ENCODE peak calls at places on chromosome 21, in nine cellular contexts. One of them, this sample, is unnamed.

GRCh38 chr21:26715878-26716506 is 129.2 kb downstream of the ADAMTS1 start:
- DNase-seq in GM23338: peak
- DNase-seq in kidney: no peak
- DNase-seq in psoas muscle: no peak
- DNase-seq in astrocyte: peak
- DNase-seq in heart left ventricle: peak
- DNase-seq in transverse colon: peak
- DNase-seq in heart right ventricle: no peak
- DNase-seq in right cardiac atrium: peak
- DNase-seq in this sample: no peak

GRCh38 chr21:32088471-32088870 is 190.4 kb downstream of the MIS18A start:
- DNase-seq in GM23338: no peak
- DNase-seq in kidney: no peak
- DNase-seq in psoas muscle: no peak
- DNase-seq in astrocyte: no peak
- DNase-seq in heart left ventricle: no peak
- DNase-seq in transverse colon: no peak
- DNase-seq in heart right ventricle: no peak
- DNase-seq in right cardiac atrium: no peak
- DNase-seq in this sample: no peak

GRCh38 chr21:41768371-41769042 is 1.7 kb upstream of the RIPK4 start:
- DNase-seq in GM23338: peak
- DNase-seq in kidney: peak
- DNase-seq in psoas muscle: no peak
- DNase-seq in astrocyte: peak
- DNase-seq in heart left ventricle: no peak
- DNase-seq in transverse colon: peak
- DNase-seq in heart right ventricle: no peak
- DNase-seq in right cardiac atrium: no peak
- DNase-seq in this sample: no peak

GRCh38 chr21:39055167-39055767 is 128.0 kb downstream of the PSMG1 start:
- DNase-seq in GM23338: no peak
- DNase-seq in kidney: no peak
- DNase-seq in psoas muscle: no peak
- DNase-seq in astrocyte: no peak
- DNase-seq in heart left ventricle: no peak
- DNase-seq in transverse colon: no peak
- DNase-seq in heart right ventricle: no peak
- DNase-seq in right cardiac atrium: no peak
- DNase-seq in this sample: no peak

GRCh38 chr21:38819719-38820147 is 14.0 kb downstream of the ETS2 start:
- DNase-seq in GM23338: no peak
- DNase-seq in kidney: no peak
- DNase-seq in psoas muscle: no peak
- DNase-seq in astrocyte: peak
- DNase-seq in heart left ventricle: no peak
- DNase-seq in transverse colon: peak
- DNase-seq in heart right ventricle: no peak
- DNase-seq in right cardiac atrium: no peak
- DNase-seq in this sample: peak

GRCh38 chr21:17436626-17437111 is 76.2 kb upstream of the CXADR start:
- DNase-seq in GM23338: peak
- DNase-seq in kidney: no peak
- DNase-seq in psoas muscle: no peak
- DNase-seq in astrocyte: no peak
- DNase-seq in heart left ventricle: no peak
- DNase-seq in transverse colon: no peak
- DNase-seq in heart right ventricle: no peak
- DNase-seq in right cardiac atrium: no peak
- DNase-seq in this sample: no peak

GRCh38 chr21:30408782-30409494 is 13.1 kb downstream of the KRTAP13-1 start:
- DNase-seq in GM23338: peak
- DNase-seq in kidney: no peak
- DNase-seq in psoas muscle: no peak
- DNase-seq in astrocyte: peak
- DNase-seq in heart left ventricle: peak
- DNase-seq in transverse colon: peak
- DNase-seq in heart right ventricle: peak
- DNase-seq in right cardiac atrium: peak
- DNase-seq in this sample: peak

GRCh38 chr21:31630062-31630711 is 29.3 kb upstream of the SOD1 start:
- DNase-seq in GM23338: no peak
- DNase-seq in kidney: no peak
- DNase-seq in psoas muscle: no peak
- DNase-seq in astrocyte: peak
- DNase-seq in heart left ventricle: no peak
- DNase-seq in transverse colon: no peak
- DNase-seq in heart right ventricle: no peak
- DNase-seq in right cardiac atrium: no peak
- DNase-seq in this sample: peak

GRCh38 chr21:20971296-20971921 is 26.8 kb upstream of the NCAM2 start:
- DNase-seq in GM23338: peak
- DNase-seq in kidney: no peak
- DNase-seq in psoas muscle: peak
- DNase-seq in astrocyte: peak
- DNase-seq in heart left ventricle: no peak
- DNase-seq in transverse colon: peak
- DNase-seq in heart right ventricle: peak
- DNase-seq in right cardiac atrium: peak
- DNase-seq in this sample: no peak

GRCh38 chr21:38027901-38028300 is 111.6 kb upstream of the KCNJ6 start:
- DNase-seq in GM23338: no peak
- DNase-seq in kidney: no peak
- DNase-seq in psoas muscle: no peak
- DNase-seq in astrocyte: peak
- DNase-seq in heart left ventricle: no peak
- DNase-seq in transverse colon: no peak
- DNase-seq in heart right ventricle: no peak
- DNase-seq in right cardiac atrium: no peak
- DNase-seq in this sample: no peak

GRCh38 chr21:30336596-30336995 is 898 bp downstream of the KRTAP27-1 start:
- DNase-seq in GM23338: no peak
- DNase-seq in kidney: no peak
- DNase-seq in psoas muscle: no peak
- DNase-seq in astrocyte: no peak
- DNase-seq in heart left ventricle: no peak
- DNase-seq in transverse colon: no peak
- DNase-seq in heart right ventricle: no peak
- DNase-seq in right cardiac atrium: no peak
- DNase-seq in this sample: no peak

GRCh38 chr21:15896501-15896900 is 166.7 kb downstream of the USP25 start:
- DNase-seq in GM23338: no peak
- DNase-seq in kidney: no peak
- DNase-seq in psoas muscle: no peak
- DNase-seq in astrocyte: no peak
- DNase-seq in heart left ventricle: no peak
- DNase-seq in transverse colon: no peak
- DNase-seq in heart right ventricle: no peak
- DNase-seq in right cardiac atrium: no peak
- DNase-seq in this sample: no peak
- H3K27ac ChIP-seq in GM23338: no peak
- H3K27ac ChIP-seq in kidney: no peak
- H3K27ac ChIP-seq in psoas muscle: no peak
- H3K27ac ChIP-seq in astrocyte: no peak
- H3K27ac ChIP-seq in heart left ventricle: no peak
- H3K27ac ChIP-seq in transverse colon: no peak
- H3K27ac ChIP-seq in heart right ventricle: no peak
- H3K27ac ChIP-seq in right cardiac atrium: no peak
- H3K27ac ChIP-seq in this sample: no peak

DNA sequence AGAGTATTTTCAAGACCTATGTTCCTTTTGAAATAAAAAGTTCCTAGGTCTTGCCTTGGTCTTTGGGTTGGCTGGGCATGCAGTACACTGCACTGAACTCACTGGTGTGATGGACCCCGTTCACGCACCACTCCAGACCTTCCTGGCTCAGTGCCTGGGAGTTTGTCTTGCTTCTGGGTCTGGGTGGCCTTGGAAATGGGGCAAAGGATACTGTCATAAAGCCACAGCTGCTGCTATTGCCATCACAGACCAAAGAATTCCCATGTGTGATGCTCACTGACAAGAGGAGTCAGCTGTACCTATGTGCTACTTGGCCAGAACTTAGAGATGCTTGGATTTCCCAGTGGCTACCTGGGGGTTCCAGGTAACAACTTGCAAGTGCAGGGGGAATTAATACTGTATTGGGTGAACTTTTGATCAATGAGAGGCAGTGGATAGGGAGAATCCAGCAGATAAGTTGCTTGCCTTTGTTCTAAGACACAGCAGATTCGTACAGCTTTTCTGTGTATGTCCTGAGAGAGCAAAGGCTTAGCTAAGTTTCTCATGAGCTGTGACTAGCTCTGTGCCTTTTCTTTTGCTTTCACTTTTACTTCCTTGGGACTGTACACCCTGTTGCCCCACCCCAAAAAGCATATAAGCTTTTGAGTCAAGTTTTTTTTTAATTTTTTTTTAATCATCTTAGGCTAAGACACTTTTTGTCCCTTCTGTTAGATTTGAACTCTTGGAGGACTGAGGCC is 115.3 kb downstream of the RUNX1 start:
- DNase-seq in GM23338: no peak
- DNase-seq in kidney: no peak
- DNase-seq in psoas muscle: no peak
- DNase-seq in astrocyte: no peak
- DNase-seq in heart left ventricle: no peak
- DNase-seq in transverse colon: no peak
- DNase-seq in heart right ventricle: no peak
- DNase-seq in right cardiac atrium: no peak
- DNase-seq in this sample: no peak
- H3K4me3 ChIP-seq in GM23338: no peak
- H3K4me3 ChIP-seq in kidney: no peak
- H3K4me3 ChIP-seq in psoas muscle: no peak
- H3K4me3 ChIP-seq in astrocyte: no peak
- H3K4me3 ChIP-seq in heart left ventricle: no peak
- H3K4me3 ChIP-seq in transverse colon: no peak
- H3K4me3 ChIP-seq in heart right ventricle: no peak
- H3K4me3 ChIP-seq in right cardiac atrium: no peak
- H3K4me3 ChIP-seq in this sample: no peak

DNA sequence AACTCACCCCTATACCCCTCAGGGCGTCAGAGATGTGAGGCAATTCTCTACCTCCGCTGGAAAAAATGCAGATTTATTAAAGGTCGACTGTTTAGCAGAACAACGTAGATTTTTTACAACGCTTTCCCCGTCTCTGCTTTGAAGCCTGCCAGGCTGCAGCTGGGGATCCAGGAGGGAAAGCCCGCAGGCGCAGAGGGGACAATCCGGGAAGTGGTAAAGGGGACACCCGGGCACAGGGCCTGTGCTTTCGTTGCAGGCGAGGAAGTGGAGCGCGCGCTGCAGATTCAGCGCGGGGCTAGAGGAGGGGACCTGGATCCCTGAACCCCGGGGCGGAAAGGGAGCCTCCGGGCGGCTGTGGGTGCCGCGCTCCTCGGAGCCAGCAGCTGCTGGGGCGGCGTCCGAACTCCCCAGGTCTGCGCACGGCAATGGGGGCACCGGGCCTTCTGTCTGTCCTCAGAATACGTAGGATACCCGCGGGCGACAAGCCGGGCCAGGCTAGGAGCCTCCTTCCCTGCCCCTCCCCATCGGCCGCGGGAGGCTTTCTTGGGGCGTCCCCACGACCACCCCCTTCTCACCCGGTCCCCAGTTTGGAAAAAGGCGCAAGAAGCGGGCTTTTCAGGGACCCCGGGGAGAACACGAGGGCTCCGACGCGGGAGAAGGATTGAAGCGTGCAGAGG is 5.5 kb downstream of the SIM2 start:
- DNase-seq in GM23338: peak
- DNase-seq in kidney: peak
- DNase-seq in psoas muscle: no peak
- DNase-seq in astrocyte: no peak
- DNase-seq in heart left ventricle: no peak
- DNase-seq in transverse colon: no peak
- DNase-seq in heart right ventricle: no peak
- DNase-seq in right cardiac atrium: no peak
- DNase-seq in this sample: no peak
- H3K27ac ChIP-seq in GM23338: no peak
- H3K27ac ChIP-seq in kidney: peak
- H3K27ac ChIP-seq in psoas muscle: no peak
- H3K27ac ChIP-seq in astrocyte: no peak
- H3K27ac ChIP-seq in heart left ventricle: no peak
- H3K27ac ChIP-seq in transverse colon: no peak
- H3K27ac ChIP-seq in heart right ventricle: no peak
- H3K27ac ChIP-seq in right cardiac atrium: no peak
- H3K27ac ChIP-seq in this sample: no peak

GRCh38 chr21:44919913-44920693 is 596 bp downstream of the ITGB2 start:
- DNase-seq in GM23338: peak
- DNase-seq in kidney: peak
- DNase-seq in psoas muscle: peak
- DNase-seq in astrocyte: no peak
- DNase-seq in heart left ventricle: no peak
- DNase-seq in transverse colon: no peak
- DNase-seq in heart right ventricle: no peak
- DNase-seq in right cardiac atrium: no peak
- DNase-seq in this sample: no peak
- H3K4me3 ChIP-seq in GM23338: peak
- H3K4me3 ChIP-seq in kidney: peak
- H3K4me3 ChIP-seq in psoas muscle: peak
- H3K4me3 ChIP-seq in astrocyte: no peak
- H3K4me3 ChIP-seq in heart left ventricle: peak
- H3K4me3 ChIP-seq in transverse colon: peak
- H3K4me3 ChIP-seq in heart right ventricle: peak
- H3K4me3 ChIP-seq in right cardiac atrium: peak
- H3K4me3 ChIP-seq in this sample: peak

DNA sequence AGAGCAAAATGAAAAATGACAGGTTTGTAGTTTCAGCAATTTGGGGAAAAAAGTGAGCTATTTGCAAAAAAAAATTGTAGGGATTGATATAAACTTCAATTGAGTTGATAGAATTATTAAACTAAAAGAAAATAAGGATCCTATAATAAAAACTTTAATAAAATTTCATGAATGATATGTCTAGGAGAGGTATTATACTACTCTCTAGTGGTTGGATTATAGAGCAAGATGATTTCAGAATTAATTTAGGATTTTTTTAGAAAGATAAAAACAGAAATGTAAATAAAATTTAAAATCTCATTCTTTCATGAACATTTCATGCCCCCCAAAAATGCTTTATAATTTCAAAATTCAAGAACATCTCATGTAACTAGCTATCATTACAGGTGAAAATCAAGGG is 430.4 kb downstream of the DSCAM start:
- DNase-seq in GM23338: no peak
- DNase-seq in kidney: no peak
- DNase-seq in psoas muscle: no peak
- DNase-seq in astrocyte: no peak
- DNase-seq in heart left ventricle: no peak
- DNase-seq in transverse colon: no peak
- DNase-seq in heart right ventricle: no peak
- DNase-seq in right cardiac atrium: no peak
- DNase-seq in this sample: no peak
- H3K27ac ChIP-seq in GM23338: no peak
- H3K27ac ChIP-seq in kidney: no peak
- H3K27ac ChIP-seq in psoas muscle: no peak
- H3K27ac ChIP-seq in astrocyte: no peak
- H3K27ac ChIP-seq in heart left ventricle: no peak
- H3K27ac ChIP-seq in transverse colon: no peak
- H3K27ac ChIP-seq in heart right ventricle: no peak
- H3K27ac ChIP-seq in right cardiac atrium: no peak
- H3K27ac ChIP-seq in this sample: no peak

This sample was measured in lung.